ENCODE peak calls at places on chromosomes 16 and 17, in five cellular contexts. One of them, this sample, is unnamed.

GRCh38 chr17:48240562-48241130 is 133.1 kb downstream of the SNX11 start:
- DNase-seq in H9: no peak
- DNase-seq in mesendoderm: peak; percentile 42
- DNase-seq in mesenchymal stem cell: peak; percentile 54
- DNase-seq in IMR-90: peak; percentile 11
- DNase-seq in this sample: no peak

GRCh38 chr17:37082461-37082860 is 133.7 kb downstream of the AATF start:
- DNase-seq in mesendoderm: peak; percentile 47
- DNase-seq in H9: no peak
- DNase-seq in mesenchymal stem cell: no peak
- DNase-seq in IMR-90: no peak
- DNase-seq in this sample: no peak

GRCh38 chr16:74862743-74863244 is 88.2 kb upstream of the FA2H start:
- DNase-seq in mesendoderm: peak; percentile 54
- DNase-seq in IMR-90: peak; percentile 47
- DNase-seq in H9: no peak
- DNase-seq in mesenchymal stem cell: peak; percentile 57
- DNase-seq in this sample: peak; percentile 33

GRCh38 chr16:15574614-15574948 is 68.4 kb downstream of the MARF1 start:
- DNase-seq in mesendoderm: no peak
- DNase-seq in mesenchymal stem cell: no peak
- DNase-seq in IMR-90: no peak
- DNase-seq in H9: no peak
- DNase-seq in this sample: no peak

GRCh38 chr17:44979426-44980273 is 11.5 kb upstream of the C1QL1 start:
- DNase-seq in mesenchymal stem cell: peak; percentile 88
- DNase-seq in mesendoderm: no peak
- DNase-seq in IMR-90: peak; percentile 82
- DNase-seq in H9: no peak
- DNase-seq in this sample: no peak

GRCh38 chr16:87924937-87925670 is 11.2 kb downstream of the CA5A start:
- DNase-seq in H9: no peak
- DNase-seq in mesenchymal stem cell: no peak
- DNase-seq in mesendoderm: no peak
- DNase-seq in IMR-90: no peak
- DNase-seq in this sample: no peak

GRCh38 chr16:84061236-84061830 is 18.7 kb upstream of the SLC38A8 start:
- DNase-seq in IMR-90: no peak
- DNase-seq in mesendoderm: no peak
- DNase-seq in mesenchymal stem cell: no peak
- DNase-seq in H9: no peak
- DNase-seq in this sample: no peak

GRCh38 chr17:61265397-61265796 is 134.2 kb upstream of the TBX2 start:
- DNase-seq in mesenchymal stem cell: no peak
- DNase-seq in mesendoderm: no peak
- DNase-seq in H9: no peak
- DNase-seq in IMR-90: no peak
- DNase-seq in this sample: no peak

GRCh38 chr16:20675488-20676267 is 21.8 kb downstream of the ACSM1 start:
- DNase-seq in IMR-90: no peak
- DNase-seq in mesenchymal stem cell: no peak
- DNase-seq in mesendoderm: peak; percentile 95
- DNase-seq in H9: peak; percentile 79
- DNase-seq in this sample: no peak

GRCh38 chr17:68399638-68400403 is 57.5 kb downstream of the WIPI1 start:
- DNase-seq in mesenchymal stem cell: peak; percentile 96
- DNase-seq in mesendoderm: no peak
- DNase-seq in H9: peak; percentile 24
- DNase-seq in IMR-90: peak; percentile 57
- DNase-seq in this sample: no peak

GRCh38 chr16:52050418-52050817 is 496.5 kb downstream of the TOX3 start:
- DNase-seq in mesendoderm: no peak
- DNase-seq in mesenchymal stem cell: peak; percentile 29
- DNase-seq in H9: no peak
- DNase-seq in IMR-90: peak; percentile 24
- DNase-seq in this sample: no peak

GRCh38 chr17:73261952-73262675 is 434 bp upstream of the CPSF4L start:
- DNase-seq in mesendoderm: no peak
- DNase-seq in IMR-90: no peak
- DNase-seq in mesenchymal stem cell: no peak
- DNase-seq in H9: no peak
- DNase-seq in this sample: peak; percentile 47

GRCh38 chr17:29084476-29085148 is 41.7 kb downstream of the PIPOX start:
- DNase-seq in mesendoderm: no peak
- DNase-seq in IMR-90: peak; percentile 55
- DNase-seq in mesenchymal stem cell: peak; percentile 12
- DNase-seq in H9: no peak
- DNase-seq in this sample: no peak

GRCh38 chr17:65771704-65772103 is 210.3 kb upstream of the AXIN2 start:
- DNase-seq in mesendoderm: no peak
- DNase-seq in mesenchymal stem cell: no peak
- DNase-seq in H9: no peak
- DNase-seq in IMR-90: no peak
- DNase-seq in this sample: no peak

GRCh38 chr17:3762922-3763776 is 37.8 kb downstream of the ITGAE start:
- DNase-seq in mesenchymal stem cell: no peak
- DNase-seq in mesendoderm: no peak
- DNase-seq in H9: no peak
- DNase-seq in IMR-90: no peak
- DNase-seq in this sample: no peak

GRCh38 chr17:2406903-2407790 is 6.3 kb upstream of the MNT start:
- DNase-seq in IMR-90: peak; percentile 92
- DNase-seq in mesendoderm: no peak
- DNase-seq in mesenchymal stem cell: peak; percentile 97
- DNase-seq in H9: no peak
- DNase-seq in this sample: no peak

GRCh38 chr16:23257682-23258081 is 44.4 kb upstream of the SCNN1B start:
- DNase-seq in H9: no peak
- DNase-seq in IMR-90: no peak
- DNase-seq in mesenchymal stem cell: no peak
- DNase-seq in mesendoderm: no peak
- DNase-seq in this sample: no peak

GRCh38 chr17:6241381-6241780 is 171.2 kb downstream of the WSCD1 start:
- DNase-seq in mesenchymal stem cell: no peak
- DNase-seq in mesendoderm: peak; percentile 87
- DNase-seq in H9: peak; percentile 43
- DNase-seq in IMR-90: no peak
- DNase-seq in this sample: no peak

GRCh38 chr17:16945513-16946201 is 26.3 kb downstream of the TNFRSF13B start:
- DNase-seq in IMR-90: no peak
- DNase-seq in mesenchymal stem cell: no peak
- DNase-seq in mesendoderm: peak; percentile 88
- DNase-seq in H9: peak; percentile 80
- DNase-seq in this sample: no peak

GRCh38 chr17:56305017-56305416 is 151.7 kb downstream of the ANKFN1 start:
- DNase-seq in H9: no peak
- DNase-seq in IMR-90: no peak
- DNase-seq in mesendoderm: no peak
- DNase-seq in mesenchymal stem cell: no peak
- DNase-seq in this sample: no peak

DNA sequence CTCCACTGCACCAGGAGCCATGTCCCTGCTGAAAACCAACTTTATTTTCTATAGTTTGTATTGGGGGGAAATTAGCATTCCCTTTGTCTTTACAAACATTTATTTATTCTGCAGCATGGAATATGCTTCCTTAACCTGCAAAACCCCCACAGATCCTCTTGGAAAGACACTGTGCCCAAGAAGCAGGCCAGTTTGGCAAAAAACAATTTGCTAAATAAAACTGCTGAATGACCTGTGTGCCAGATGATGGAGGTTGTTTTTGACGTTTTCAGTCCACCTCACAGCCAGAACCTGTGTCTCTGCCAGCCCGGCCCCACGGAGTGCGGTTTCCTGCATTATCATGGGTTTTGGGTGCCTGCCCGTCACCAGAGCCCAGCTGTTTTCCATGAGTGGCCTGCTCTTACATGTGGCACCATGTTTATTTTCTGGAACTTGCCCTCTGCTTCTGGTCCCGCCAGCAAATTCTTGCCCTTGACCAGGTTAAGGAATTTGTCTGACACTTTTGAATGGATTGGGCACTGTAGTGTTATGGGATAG is 26.4 kb downstream of the ORC6 start:
- DNase-seq in mesenchymal stem cell: no peak
- DNase-seq in mesendoderm: no peak
- DNase-seq in IMR-90: no peak
- DNase-seq in H9: no peak
- DNase-seq in this sample: no peak
- H2AK5ac ChIP-seq in mesenchymal stem cell: no peak overlapping the region
- H2AK5ac ChIP-seq in mesendoderm: no peak overlapping the region
- H2AK5ac ChIP-seq in IMR-90: no peak overlapping the region
- H2AK5ac ChIP-seq in H9: no peak overlapping the region
- H2AK5ac ChIP-seq in this sample: no peak overlapping the region

GRCh38 chr17:31571124-31571892 is 179.8 kb downstream of the RAB11FIP4 start:
- DNase-seq in IMR-90: peak; percentile 98
- DNase-seq in mesenchymal stem cell: peak; percentile 60
- DNase-seq in mesendoderm: no peak
- DNase-seq in H9: no peak
- DNase-seq in this sample: no peak
- H3K4me2 ChIP-seq in IMR-90: peak overlapping the region; percentile 50
- H3K4me2 ChIP-seq in mesenchymal stem cell: no peak overlapping the region
- H3K4me2 ChIP-seq in mesendoderm: no peak overlapping the region
- H3K4me2 ChIP-seq in H9: no peak overlapping the region
- H3K4me2 ChIP-seq in this sample: no peak overlapping the region

GRCh38 chr17:76076100-76076764 is 1.7 kb downstream of the GALR2 start:
- DNase-seq in mesenchymal stem cell: no peak
- DNase-seq in H9: peak; percentile 69
- DNase-seq in IMR-90: no peak
- DNase-seq in mesendoderm: no peak
- DNase-seq in this sample: no peak

GRCh38 chr17:76075364-76076099 is 951 bp downstream of the GALR2 start:
- DNase-seq in H9: peak; percentile 79
- DNase-seq in mesenchymal stem cell: peak; percentile 30
- DNase-seq in IMR-90: no peak
- DNase-seq in mesendoderm: peak; percentile 57
- DNase-seq in this sample: no peak

GRCh38 chr17:76074390-76075363 is at the start of gene GALR2:
- DNase-seq in mesendoderm: no peak
- DNase-seq in IMR-90: no peak
- DNase-seq in mesenchymal stem cell: no peak
- DNase-seq in H9: peak; percentile 72
- DNase-seq in this sample: no peak

GRCh38 chr17:76071497-76072148 is 694 bp downstream of the SRP68 start:
- DNase-seq in mesendoderm: no peak
- DNase-seq in H9: no peak
- DNase-seq in mesenchymal stem cell: no peak
- DNase-seq in IMR-90: no peak
- DNase-seq in this sample: no peak

DNA sequence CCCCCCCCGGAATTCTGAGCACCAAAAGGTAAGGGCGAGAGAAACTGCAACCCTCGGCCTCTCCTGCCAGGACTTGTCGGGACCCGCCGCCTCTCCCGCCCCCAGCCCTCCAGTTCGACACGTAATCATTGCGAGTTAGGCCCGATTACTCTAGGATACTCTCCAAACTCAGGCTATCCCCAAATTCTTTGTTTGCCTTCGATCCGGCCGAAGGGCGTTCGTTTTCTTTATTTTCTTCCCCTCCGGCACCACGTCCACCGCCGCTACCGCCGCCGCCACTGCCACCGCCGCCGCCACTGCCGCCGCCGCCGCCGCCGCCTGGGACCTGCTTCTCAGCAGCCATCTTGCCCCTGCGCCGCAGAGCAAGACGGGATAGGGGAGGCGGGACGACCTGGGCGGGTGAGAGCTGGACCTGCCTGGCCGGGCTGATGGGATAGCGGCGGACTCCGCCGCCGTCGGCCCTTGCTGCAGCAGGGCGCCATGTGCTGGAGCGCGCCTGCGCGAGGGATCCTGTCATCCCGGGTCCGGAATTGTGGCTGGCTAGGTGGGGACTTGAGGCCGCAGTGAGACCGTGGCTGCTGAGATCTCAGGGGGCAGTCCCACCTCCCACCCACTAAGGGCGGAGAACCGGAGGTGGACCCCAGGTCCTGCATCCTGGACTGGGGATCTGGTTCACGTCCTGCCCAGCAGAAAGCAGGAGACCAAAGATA is at the start of gene SRP68:
- DNase-seq in mesenchymal stem cell: peak; percentile 94
- DNase-seq in IMR-90: peak; percentile 91
- DNase-seq in H9: peak; percentile 98
- DNase-seq in mesendoderm: peak; percentile 96
- DNase-seq in this sample: peak; percentile 88
- H3K23ac ChIP-seq in mesenchymal stem cell: no peak within 1 kb of the TSS
- H3K23ac ChIP-seq in IMR-90: peak within 1 kb of the TSS; percentile 89
- H3K23ac ChIP-seq in H9: no peak within 1 kb of the TSS
- H3K23ac ChIP-seq in mesendoderm: no peak within 1 kb of the TSS
- H3K23ac ChIP-seq in this sample: peak within 1 kb of the TSS; percentile 96

GRCh38 chr17:859461-860195 is 77.5 kb downstream of the MRM3 start:
- DNase-seq in H9: no peak
- DNase-seq in mesenchymal stem cell: peak; percentile 71
- DNase-seq in IMR-90: peak; percentile 60
- DNase-seq in mesendoderm: no peak
- DNase-seq in this sample: no peak
- H2AK5ac ChIP-seq in H9: no peak overlapping the region
- H2AK5ac ChIP-seq in mesenchymal stem cell: no peak overlapping the region
- H2AK5ac ChIP-seq in IMR-90: peak overlapping the region; percentile 68
- H2AK5ac ChIP-seq in mesendoderm: no peak overlapping the region
- H2AK5ac ChIP-seq in this sample: no peak overlapping the region

GRCh38 chr17:74543406-74543805 is 2.5 kb downstream of the CD300C start:
- DNase-seq in H9: no peak
- DNase-seq in mesendoderm: peak; percentile 14
- DNase-seq in mesenchymal stem cell: no peak
- DNase-seq in IMR-90: no peak
- DNase-seq in this sample: no peak

GRCh38 chr17:74545456-74546230 is at the start of gene CD300C:
- DNase-seq in IMR-90: no peak
- DNase-seq in mesendoderm: no peak
- DNase-seq in mesenchymal stem cell: no peak
- DNase-seq in H9: no peak
- DNase-seq in this sample: no peak

GRCh38 chr17:74542727-74543383 is 3.1 kb downstream of the CD300C start:
- DNase-seq in H9: no peak
- DNase-seq in mesendoderm: no peak
- DNase-seq in IMR-90: no peak
- DNase-seq in mesenchymal stem cell: no peak
- DNase-seq in this sample: no peak

GRCh38 chr17:74544991-74545441 is 899 bp downstream of the CD300C start:
- DNase-seq in mesenchymal stem cell: no peak
- DNase-seq in IMR-90: no peak
- DNase-seq in H9: no peak
- DNase-seq in mesendoderm: no peak
- DNase-seq in this sample: no peak

GRCh38 chr17:74543891-74544760 is 1.8 kb downstream of the CD300C start:
- DNase-seq in IMR-90: no peak
- DNase-seq in H9: no peak
- DNase-seq in mesendoderm: no peak
- DNase-seq in mesenchymal stem cell: no peak
- DNase-seq in this sample: no peak
- H3K4me2 ChIP-seq in IMR-90: no peak overlapping the region
- H3K4me2 ChIP-seq in H9: no peak overlapping the region
- H3K4me2 ChIP-seq in mesendoderm: no peak overlapping the region
- H3K4me2 ChIP-seq in mesenchymal stem cell: no peak overlapping the region
- H3K4me2 ChIP-seq in this sample: no peak overlapping the region

GRCh38 chr17:79747508-79748295 is 17.0 kb downstream of the ENPP7 start:
- DNase-seq in IMR-90: no peak
- DNase-seq in mesendoderm: peak; percentile 20
- DNase-seq in H9: peak; percentile 64
- DNase-seq in mesenchymal stem cell: no peak
- DNase-seq in this sample: no peak
- H3K23ac ChIP-seq in IMR-90: peak overlapping the region; percentile 16
- H3K23ac ChIP-seq in mesendoderm: no peak overlapping the region
- H3K23ac ChIP-seq in H9: no peak overlapping the region
- H3K23ac ChIP-seq in mesenchymal stem cell: no peak overlapping the region
- H3K23ac ChIP-seq in this sample: peak overlapping the region; percentile 99